ENCODE peak calls at places on chromosome 4, in eight cellular contexts. R, L, D, A, X, C, Z and W are unnamed samples.

GRCh38 chr4:7066493-7066892 is 1.4 kb downstream of the GRPEL1 start:
- DNase-seq in R (no peak), L (no peak), D (no peak), A (no peak), X (no peak), C (no peak), Z (no peak), W (no peak)

GRCh38 chr4:182695842-182696241 is 221.3 kb downstream of the DCTD start:
- DNase-seq in R (no peak), L (no peak), D (no peak), A (peak; percentile 44), X (no peak), C (no peak), Z (no peak), W (no peak)

GRCh38 chr4:141346144-141346543 is 125.4 kb downstream of the ZNF330 start:
- DNase-seq in R (peak; percentile 78), L (peak; percentile 54), D (peak; percentile 18), A (peak; percentile 68), X (no peak), C (no peak), Z (peak; percentile 14), W (peak; percentile 41)

GRCh38 chr4:184857446-184858121 is 31.8 kb upstream of the ACSL1 start:
- DNase-seq in R (no peak), L (no peak), D (no peak), A (no peak), X (no peak), C (no peak), Z (no peak), W (no peak)

GRCh38 chr4:124711469-124712416 is 789 bp downstream of the ANKRD50 start:
- DNase-seq in R (peak; percentile 81), L (peak; percentile 73), D (peak; percentile 38), A (peak; percentile 79), X (no peak), C (peak; percentile 6), Z (peak; percentile 4), W (peak; percentile 57)

GRCh38 chr4:163191999-163192398 is 25.3 kb upstream of the NAF1 start:
- DNase-seq in R (no peak), L (peak; percentile 8), D (no peak), A (peak; percentile 7), X (no peak), C (no peak), Z (peak; percentile 11), W (peak; percentile 28)

GRCh38 chr4:188196134-188196735 is 57.0 kb downstream of the TRIML1 start:
- DNase-seq in R (no peak), L (no peak), D (no peak), A (no peak), X (no peak), C (no peak), Z (no peak), W (no peak)

GRCh38 chr4:189022441-189023035 is 883.3 kb downstream of the TRIML1 start:
- DNase-seq in R (no peak), L (peak; percentile 85), D (no peak), A (peak; percentile 76), X (no peak), C (no peak), Z (no peak), W (no peak)

GRCh38 chr4:154422152-154422551 is 69.4 kb downstream of the DCHS2 start:
- DNase-seq in R (no peak), L (no peak), D (no peak), A (peak; percentile 11), X (no peak), C (no peak), Z (no peak), W (no peak)

GRCh38 chr4:105181259-105181658 is 34.6 kb downstream of the TET2 start:
- DNase-seq in R (no peak), L (no peak), D (no peak), A (no peak), X (no peak), C (no peak), Z (no peak), W (no peak)

GRCh38 chr4:108029731-108030130 is 40.0 kb downstream of the HADH start:
- DNase-seq in R (no peak), L (peak; percentile 6), D (no peak), A (peak; percentile 74), X (no peak), C (no peak), Z (no peak), W (no peak)

GRCh38 chr4:31241504-31241903 is 521.3 kb downstream of the PCDH7 start:
- DNase-seq in R (no peak), L (no peak), D (no peak), A (no peak), X (no peak), C (no peak), Z (no peak), W (no peak)